ENCODE peak calls at places on chromosomes 7 and 10, in four cellular contexts. One of them, this sample, is unnamed.

GRCh38 chr7:17408245-17408903 is 109.9 kb downstream of the AHR start:
- DNase-seq in H9: no peak
- DNase-seq in mesendoderm: no peak
- DNase-seq in IMR-90: peak
- DNase-seq in this sample: no peak

GRCh38 chr10:49435225-49435624 is 39.3 kb upstream of the DRGX start:
- DNase-seq in H9: no peak
- DNase-seq in mesendoderm: peak
- DNase-seq in IMR-90: no peak
- DNase-seq in this sample: no peak

GRCh38 chr10:5550250-5550545 is 25.4 kb downstream of the CALML3 start:
- DNase-seq in H9: no peak
- DNase-seq in mesendoderm: no peak
- DNase-seq in IMR-90: no peak
- DNase-seq in this sample: no peak

GRCh38 chr10:29501692-29502091 is 133.1 kb downstream of the SVIL start:
- DNase-seq in H9: no peak
- DNase-seq in mesendoderm: peak
- DNase-seq in IMR-90: peak
- DNase-seq in this sample: no peak

GRCh38 chr7:39413866-39414668 is 152.1 kb upstream of the YAE1 start:
- DNase-seq in H9: peak
- DNase-seq in mesendoderm: peak
- DNase-seq in IMR-90: peak
- DNase-seq in this sample: peak

GRCh38 chr7:27704407-27705199 is 35.4 kb upstream of the TAX1BP1 start:
- DNase-seq in H9: no peak
- DNase-seq in mesendoderm: no peak
- DNase-seq in IMR-90: no peak
- DNase-seq in this sample: no peak

GRCh38 chr7:91083855-91084644 is 180.2 kb upstream of the FZD1 start:
- DNase-seq in H9: no peak
- DNase-seq in mesendoderm: no peak
- DNase-seq in IMR-90: no peak
- DNase-seq in this sample: no peak

GRCh38 chr10:71046747-71047146 is 158.4 kb upstream of the PCBD1 start:
- DNase-seq in H9: no peak
- DNase-seq in mesendoderm: no peak
- DNase-seq in IMR-90: no peak
- DNase-seq in this sample: no peak

GRCh38 chr10:78948616-78949015 is 120.2 kb upstream of the ZMIZ1 start:
- DNase-seq in H9: no peak
- DNase-seq in mesendoderm: no peak
- DNase-seq in IMR-90: no peak
- DNase-seq in this sample: no peak

GRCh38 chr7:98837632-98837972 is 32.2 kb downstream of the TMEM130 start:
- DNase-seq in H9: no peak
- DNase-seq in mesendoderm: no peak
- DNase-seq in IMR-90: no peak
- DNase-seq in this sample: no peak

GRCh38 chr10:30456262-30456661 is 22.3 kb downstream of the MAP3K8 start:
- DNase-seq in H9: no peak
- DNase-seq in mesendoderm: no peak
- DNase-seq in IMR-90: no peak
- DNase-seq in this sample: no peak

GRCh38 chr10:88288621-88289059 is 294.5 kb downstream of the RNLS start:
- DNase-seq in H9: no peak
- DNase-seq in mesendoderm: no peak
- DNase-seq in IMR-90: no peak
- DNase-seq in this sample: no peak

GRCh38 chr7:139658919-139659675 is 118.7 kb downstream of the HIPK2 start:
- DNase-seq in H9: no peak
- DNase-seq in mesendoderm: no peak
- DNase-seq in IMR-90: no peak
- DNase-seq in this sample: no peak

GRCh38 chr10:31759124-31759798 is 169.4 kb downstream of the ARHGAP12 start:
- DNase-seq in H9: peak
- DNase-seq in mesendoderm: peak
- DNase-seq in IMR-90: no peak
- DNase-seq in this sample: peak

GRCh38 chr10:22682237-22683192 is 31.9 kb downstream of the PIP4K2A start:
- DNase-seq in H9: no peak
- DNase-seq in mesendoderm: no peak
- DNase-seq in IMR-90: peak
- DNase-seq in this sample: no peak

GRCh38 chr10:29635711-29636144 is 957 bp upstream of the SVIL start:
- DNase-seq in H9: peak
- DNase-seq in mesendoderm: peak
- DNase-seq in IMR-90: peak
- DNase-seq in this sample: no peak

GRCh38 chr10:106502651-106503050 is 661.9 kb downstream of the SORCS1 start:
- DNase-seq in H9: no peak
- DNase-seq in mesendoderm: no peak
- DNase-seq in IMR-90: no peak
- DNase-seq in this sample: no peak

GRCh38 chr7:74466196-74466813 is 12.6 kb downstream of the GTF2IRD1 start:
- DNase-seq in H9: no peak
- DNase-seq in mesendoderm: peak
- DNase-seq in IMR-90: no peak
- DNase-seq in this sample: no peak

GRCh38 chr7:111535142-111535541 is 27.1 kb downstream of the IMMP2L start:
- DNase-seq in H9: no peak
- DNase-seq in mesendoderm: no peak
- DNase-seq in IMR-90: no peak
- DNase-seq in this sample: no peak

GRCh38 chr10:22590115-22590514 is 124.3 kb downstream of the PIP4K2A start:
- DNase-seq in H9: no peak
- DNase-seq in mesendoderm: no peak
- DNase-seq in IMR-90: peak
- DNase-seq in this sample: no peak

GRCh38 chr10:109883859-109884771 is 39.2 kb downstream of the XPNPEP1 start:
- DNase-seq in H9: peak
- DNase-seq in mesendoderm: peak
- DNase-seq in IMR-90: peak
- DNase-seq in this sample: peak

GRCh38 chr10:675532-675931 is 13.9 kb downstream of the DIP2C start:
- DNase-seq in H9: no peak
- DNase-seq in mesendoderm: no peak
- DNase-seq in IMR-90: no peak
- DNase-seq in this sample: no peak

GRCh38 chr10:27743736-27744477 is 1.7 kb downstream of the MKX start:
- DNase-seq in H9: no peak
- DNase-seq in mesendoderm: no peak
- DNase-seq in IMR-90: peak
- DNase-seq in this sample: no peak

GRCh38 chr10:74177140-74177677 is 26.2 kb downstream of the ADK start:
- DNase-seq in H9: no peak
- DNase-seq in mesendoderm: peak
- DNase-seq in IMR-90: peak
- DNase-seq in this sample: no peak

GRCh38 chr7:154886591-154886990 is 116.3 kb downstream of the PAXIP1 start:
- DNase-seq in H9: no peak
- DNase-seq in mesendoderm: no peak
- DNase-seq in IMR-90: no peak
- DNase-seq in this sample: no peak

GRCh38 chr7:92836489-92837213 is at the start of gene CDK6:
- DNase-seq in H9: peak
- DNase-seq in mesendoderm: peak
- DNase-seq in IMR-90: peak
- DNase-seq in this sample: peak

GRCh38 chr7:143965280-143965679 is 10.6 kb downstream of the OR2F1 start:
- DNase-seq in H9: no peak
- DNase-seq in mesendoderm: no peak
- DNase-seq in IMR-90: no peak
- DNase-seq in this sample: no peak

GRCh38 chr7:157518514-157519175 is 181.8 kb downstream of the DNAJB6 start:
- DNase-seq in H9: no peak
- DNase-seq in mesendoderm: no peak
- DNase-seq in IMR-90: no peak
- DNase-seq in this sample: no peak
- H3K18ac ChIP-seq in H9: no peak
- H3K18ac ChIP-seq in mesendoderm: no peak
- H3K18ac ChIP-seq in IMR-90: no peak
- H3K18ac ChIP-seq in this sample: no peak

DNA sequence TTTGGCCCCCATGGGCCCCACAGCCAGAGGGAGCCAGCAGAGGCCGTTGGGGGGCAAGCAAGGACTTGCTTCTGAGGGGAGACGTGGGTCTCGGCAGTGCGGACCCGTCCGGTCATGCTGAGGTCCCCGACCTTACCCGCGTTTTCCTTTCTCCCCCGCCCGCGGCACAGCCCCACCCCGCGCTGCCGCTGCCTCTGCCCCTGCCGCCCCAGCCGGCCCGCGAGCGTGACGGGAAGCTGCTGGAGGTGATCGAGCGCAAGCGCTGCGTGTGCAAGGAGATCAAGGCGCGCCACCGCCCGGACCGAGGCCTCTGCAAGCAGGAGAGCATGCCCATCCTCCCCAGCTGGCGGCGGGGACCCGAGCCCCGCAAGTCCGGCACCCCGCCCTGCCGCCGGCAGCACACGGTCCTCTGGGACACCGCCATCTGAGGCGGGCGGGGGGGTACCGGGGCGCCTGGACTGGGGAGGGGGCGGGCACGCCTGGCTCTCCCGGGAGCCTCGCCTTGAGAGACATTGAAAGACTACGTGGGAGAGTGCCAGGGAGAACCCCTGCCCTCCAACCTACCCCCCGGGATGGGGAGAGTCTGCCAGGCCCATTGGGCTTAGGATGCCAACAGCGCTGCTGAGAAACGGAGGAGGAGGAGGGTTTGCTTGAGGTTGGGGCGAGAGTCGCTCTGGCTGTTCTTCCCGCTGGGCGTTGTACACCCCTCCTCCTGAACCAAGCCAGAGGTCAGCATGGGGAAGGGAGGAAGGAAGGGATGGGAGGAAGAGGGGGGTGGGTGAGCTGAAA is 9.9 kb downstream of the NYAP1 start:
- DNase-seq in H9: no peak
- DNase-seq in mesendoderm: peak
- DNase-seq in IMR-90: no peak
- DNase-seq in this sample: peak
- H3K18ac ChIP-seq in H9: no peak
- H3K18ac ChIP-seq in mesendoderm: no peak
- H3K18ac ChIP-seq in IMR-90: no peak
- H3K18ac ChIP-seq in this sample: peak

DNA sequence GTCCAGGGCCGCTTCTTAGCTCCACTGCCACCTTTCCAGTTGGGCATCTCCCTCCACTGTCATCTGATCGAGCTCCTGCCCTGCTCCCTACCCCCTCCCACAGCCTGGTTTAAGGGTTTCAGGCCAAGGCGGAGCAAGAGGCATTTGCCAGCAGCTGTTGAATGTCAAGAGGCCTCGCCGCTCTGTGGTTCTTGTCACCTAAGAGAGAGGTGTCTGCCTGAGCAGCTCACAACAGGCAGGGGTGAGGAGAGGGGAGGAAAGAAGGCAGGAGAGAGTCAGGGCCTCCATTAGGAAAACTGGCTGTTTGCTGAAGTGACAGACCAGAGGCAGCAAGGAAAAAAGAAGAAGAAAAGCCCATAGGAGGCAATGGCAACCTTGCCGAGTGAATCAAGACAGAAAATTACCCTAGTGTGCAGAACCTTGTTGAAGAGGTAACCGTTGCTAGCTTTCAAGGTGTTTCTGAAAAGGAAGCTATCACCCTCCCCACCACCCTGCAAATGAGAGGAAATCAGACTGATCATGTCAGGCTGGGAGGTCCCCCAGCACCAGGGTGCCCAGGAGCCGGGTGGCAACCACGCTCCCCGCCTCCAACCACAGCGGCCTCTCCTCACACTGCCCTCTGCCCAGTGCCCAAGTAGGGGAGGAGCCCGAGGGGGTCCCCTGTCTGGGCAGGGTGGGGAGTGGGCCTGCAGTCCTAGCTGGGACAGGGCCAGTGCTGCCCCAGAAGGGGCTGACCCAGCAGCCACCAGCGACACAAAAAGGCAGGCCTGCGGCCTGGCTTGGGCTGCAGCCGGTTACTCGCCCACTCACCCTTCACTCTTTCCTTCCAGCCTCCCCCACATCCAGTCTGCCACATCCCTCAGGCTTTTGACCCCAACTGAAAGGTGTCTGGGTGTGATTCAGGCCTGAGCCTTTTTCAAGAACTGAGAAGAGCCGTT is 7.1 kb downstream of the GATA3 start:
- DNase-seq in H9: no peak
- DNase-seq in mesendoderm: peak
- DNase-seq in IMR-90: no peak
- DNase-seq in this sample: no peak
- H3K18ac ChIP-seq in H9: no peak
- H3K18ac ChIP-seq in mesendoderm: peak
- H3K18ac ChIP-seq in IMR-90: no peak
- H3K18ac ChIP-seq in this sample: peak

GRCh38 chr10:117167346-117168134 is 29.5 kb upstream of the VAX1 start:
- DNase-seq in H9: no peak
- DNase-seq in mesendoderm: no peak
- DNase-seq in IMR-90: no peak
- DNase-seq in this sample: no peak
- H3K18ac ChIP-seq in H9: no peak
- H3K18ac ChIP-seq in mesendoderm: no peak
- H3K18ac ChIP-seq in IMR-90: no peak
- H3K18ac ChIP-seq in this sample: peak

DNA sequence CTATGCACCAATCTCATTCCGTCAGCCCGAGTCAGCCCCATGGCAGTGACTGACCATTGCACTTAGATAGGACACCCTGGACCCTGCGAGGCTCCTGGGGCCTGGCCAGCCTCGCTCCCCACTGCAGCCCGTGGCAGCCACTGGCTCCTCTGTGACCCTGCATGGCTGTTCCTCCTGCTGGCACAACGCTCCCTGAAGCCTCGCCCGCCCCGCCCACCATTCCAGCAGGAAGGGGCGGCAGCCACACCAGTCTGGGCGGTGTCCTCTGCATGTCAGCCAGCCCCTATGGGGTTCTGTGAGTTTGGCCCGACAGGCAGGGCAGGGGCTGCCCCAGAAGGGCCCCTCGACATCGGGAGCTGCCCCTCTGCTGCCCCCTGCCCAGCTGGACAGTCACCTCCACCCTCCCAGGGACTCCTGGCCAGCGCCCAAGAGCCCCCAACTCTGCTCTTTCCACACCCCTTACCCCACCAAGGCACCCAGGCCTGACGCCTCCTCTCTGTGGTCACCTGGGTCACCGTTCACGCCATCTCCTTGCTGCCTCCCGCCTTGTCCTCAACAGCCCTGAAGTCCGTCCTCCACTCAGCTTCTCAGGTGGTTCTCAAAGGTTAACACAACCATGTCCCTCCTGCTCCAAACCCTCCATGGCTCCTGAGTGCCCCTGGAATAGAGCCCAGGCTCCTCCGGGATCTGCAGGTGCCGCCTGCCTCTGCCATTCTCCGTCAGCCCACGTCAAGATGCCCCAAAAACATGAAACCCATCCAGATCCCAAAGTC is 103.5 kb downstream of the MICALL2 start:
- DNase-seq in H9: no peak
- DNase-seq in mesendoderm: no peak
- DNase-seq in IMR-90: no peak
- DNase-seq in this sample: no peak
- H3K18ac ChIP-seq in H9: no peak
- H3K18ac ChIP-seq in mesendoderm: no peak
- H3K18ac ChIP-seq in IMR-90: no peak
- H3K18ac ChIP-seq in this sample: no peak